ENCODE peak calls at places on chromosomes 7 and 10, in ten cellular contexts. X is fibroblast of mammary gland; A is central memory CD8-positive, alpha-beta T cell; T is progenitor cell of endocrine pancreas; O is COR-L47; G is PC-3; P is foreskin fibroblast; R is GM06990; L is activated naive CD4-positive, alpha-beta T cell; N is endothelial cell of umbilical vein. C is an unnamed sample.

GRCh38 chr10:536935-537334 is 152.5 kb downstream of the DIP2C start:
- DNase-seq in X (no peak), A (no peak), T (no peak), O (no peak), G (no peak), P (no peak), R (no peak), L (no peak), N (no peak), C (no peak)

GRCh38 chr10:119337796-119338432 is 130.5 kb downstream of the GRK5 start:
- DNase-seq in X (peak; percentile 52), A (no peak), T (no peak), O (no peak), G (no peak), P (peak; percentile 42), R (no peak), L (no peak), N (peak; percentile 38), C (no peak)

GRCh38 chr10:98172073-98172472 is 37.6 kb downstream of the R3HCC1L start:
- DNase-seq in X (peak; percentile 67), A (no peak), T (no peak), O (no peak), G (no peak), P (no peak), R (no peak), L (no peak), N (no peak), C (no peak)

GRCh38 chr10:74177140-74177677 is 26.2 kb downstream of the ADK start:
- DNase-seq in X (peak; percentile 46), A (peak; percentile 11), T (no peak), O (no peak), G (peak; percentile 98), P (no peak), R (no peak), L (peak; percentile 17), N (no peak), C (peak; percentile 68)

GRCh38 chr7:117077658-117078057 is 124.4 kb downstream of the ST7 start:
- DNase-seq in X (no peak), A (no peak), T (no peak), O (peak; percentile 27), G (no peak), P (no peak), R (no peak), L (no peak), N (no peak), C (no peak)

GRCh38 chr10:31864834-31865518 is 63.7 kb downstream of the ARHGAP12 start:
- DNase-seq in X (peak; percentile 24), A (no peak), T (no peak), O (no peak), G (peak; percentile 38), P (no peak), R (no peak), L (no peak), N (peak; percentile 85), C (no peak)

GRCh38 chr7:94008537-94008936 is 4.4 kb upstream of the BET1 start:
- DNase-seq in X (peak; percentile 69), A (no peak), T (no peak), O (no peak), G (peak; percentile 77), P (peak; percentile 5), R (no peak), L (no peak), N (peak; percentile 17), C (peak; percentile 77)

GRCh38 chr7:6621195-6622128 is 6.1 kb downstream of the ZNF853 start:
- DNase-seq in X (no peak), A (peak; percentile 22), T (no peak), O (no peak), G (no peak), P (no peak), R (no peak), L (no peak), N (no peak), C (no peak)

GRCh38 chr10:101843032-101843991 is at the start of gene KCNIP2:
- DNase-seq in X (no peak), A (peak; percentile 38), T (peak; percentile 41), O (peak; percentile 26), G (no peak), P (no peak), R (peak; percentile 73), L (peak; percentile 26), N (no peak), C (no peak)

GRCh38 chr7:24701232-24701898 is 55.9 kb downstream of the GSDME start:
- DNase-seq in X (peak; percentile 93), A (no peak), T (no peak), O (peak; percentile 36), G (peak; percentile 95), P (peak; percentile 93), R (no peak), L (no peak), N (no peak), C (peak; percentile 79)

GRCh38 chr7:47806701-47807103 is 141.6 kb downstream of the PKD1L1 start:
- DNase-seq in X (no peak), A (no peak), T (no peak), O (no peak), G (no peak), P (no peak), R (no peak), L (no peak), N (peak; percentile 59), C (no peak)

GRCh38 chr10:34966440-34966839 is 123.7 kb downstream of the CUL2 start:
- DNase-seq in X (peak; percentile 57), A (no peak), T (no peak), O (no peak), G (peak; percentile 53), P (peak; percentile 10), R (no peak), L (no peak), N (no peak), C (no peak)

GRCh38 chr7:24381919-24382505 is 98.0 kb downstream of the NPY start:
- DNase-seq in X (peak; percentile 27), A (no peak), T (no peak), O (peak; percentile 35), G (peak; percentile 47), P (no peak), R (peak; percentile 12), L (no peak), N (no peak), C (peak; percentile 12)

GRCh38 chr10:30877111-30877510 is 154.6 kb downstream of the ZNF438 start:
- DNase-seq in X (peak; percentile 76), A (no peak), T (no peak), O (no peak), G (no peak), P (peak; percentile 38), R (no peak), L (no peak), N (no peak), C (no peak)

GRCh38 chr7:31494421-31494820 is 19.5 kb upstream of the ITPRID1 start:
- DNase-seq in X (no peak), A (no peak), T (no peak), O (no peak), G (no peak), P (no peak), R (no peak), L (no peak), N (no peak), C (peak; percentile 20)

GRCh38 chr10:110872145-110872983 is 636 bp downstream of the PDCD4 start:
- DNase-seq in X (peak; percentile 89), A (peak; percentile 88), T (peak; percentile 62), O (peak; percentile 39), G (peak; percentile 43), P (no peak), R (peak; percentile 77), L (peak; percentile 62), N (peak; percentile 58), C (peak; percentile 77)

GRCh38 chr7:85510287-85510686 is 323.4 kb upstream of the SEMA3D start:
- DNase-seq in X (peak; percentile 12), A (no peak), T (no peak), O (no peak), G (no peak), P (no peak), R (no peak), L (no peak), N (no peak), C (no peak)

GRCh38 chr7:47730135-47730534 is 148.2 kb upstream of the TNS3 start:
- DNase-seq in X (no peak), A (no peak), T (no peak), O (no peak), G (no peak), P (no peak), R (no peak), L (no peak), N (peak; percentile 32), C (no peak)

GRCh38 chr7:101402081-101402779 is 39.6 kb downstream of the COL26A1 start:
- DNase-seq in X (no peak), A (no peak), T (no peak), O (no peak), G (peak; percentile 76), P (peak; percentile 70), R (no peak), L (no peak), N (peak; percentile 14), C (peak; percentile 50)

GRCh38 chr10:97532935-97533671 is 34.4 kb downstream of the UBTD1 start:
- DNase-seq in X (peak; percentile 57), A (no peak), T (no peak), O (no peak), G (no peak), P (no peak), R (no peak), L (no peak), N (no peak), C (no peak)

GRCh38 chr7:43869898-43870240 is 552 bp upstream of the MRPS24 start:
- DNase-seq in X (peak; percentile 92), A (no peak), T (no peak), O (no peak), G (peak; percentile 87), P (peak; percentile 94), R (no peak), L (no peak), N (no peak), C (peak; percentile 93)

GRCh38 chr10:5840314-5841307 is 27.4 kb upstream of the GDI2 start:
- DNase-seq in X (peak; percentile 71), A (no peak), T (no peak), O (no peak), G (no peak), P (no peak), R (peak; percentile 88), L (no peak), N (no peak), C (no peak)

GRCh38 chr7:541661-542060 is 22.0 kb upstream of the PDGFA start:
- DNase-seq in X (no peak), A (no peak), T (no peak), O (no peak), G (no peak), P (no peak), R (no peak), L (no peak), N (no peak), C (no peak)

GRCh38 chr10:45526309-45526708 is 146.3 kb downstream of the ZFAND4 start:
- DNase-seq in X (no peak), A (no peak), T (no peak), O (no peak), G (no peak), P (no peak), R (no peak), L (no peak), N (no peak), C (no peak)

GRCh38 chr7:118080947-118081346 is 103.0 kb upstream of the LSM8 start:
- DNase-seq in X (peak; percentile 86), A (no peak), T (no peak), O (no peak), G (peak; percentile 71), P (no peak), R (peak; percentile 6), L (no peak), N (no peak), C (peak; percentile 96)